ENCODE peak calls at places on chromosomes 4 and X, in four cellular contexts. One of them, this sample, is unnamed.

GRCh38 chrX:1261285-1261684 is 7.3 kb upstream of the CSF2RA start:
- DNase-seq in sigmoid colon: no peak
- DNase-seq in IMR-90: no peak
- DNase-seq in Peyer's patch: no peak
- DNase-seq in this sample: no peak

GRCh38 chrX:57286507-57287251 is at the start of gene FAAH2:
- DNase-seq in IMR-90: no peak
- DNase-seq in Peyer's patch: peak
- DNase-seq in sigmoid colon: no peak
- DNase-seq in this sample: no peak

GRCh38 chr4:14059006-14059405 is 431.5 kb upstream of the BOD1L1 start:
- DNase-seq in IMR-90: peak
- DNase-seq in Peyer's patch: no peak
- DNase-seq in sigmoid colon: no peak
- DNase-seq in this sample: no peak

GRCh38 chr4:10623862-10624261 is 60.7 kb downstream of the CLNK start:
- DNase-seq in IMR-90: no peak
- DNase-seq in Peyer's patch: no peak
- DNase-seq in sigmoid colon: no peak
- DNase-seq in this sample: no peak

GRCh38 chrX:108437354-108437753 is 868 bp downstream of the COL4A6 start:
- DNase-seq in sigmoid colon: no peak
- DNase-seq in IMR-90: no peak
- DNase-seq in Peyer's patch: no peak
- DNase-seq in this sample: no peak

GRCh38 chr4:71732706-71733105 is 51.2 kb downstream of the GC start:
- DNase-seq in Peyer's patch: no peak
- DNase-seq in IMR-90: peak
- DNase-seq in sigmoid colon: no peak
- DNase-seq in this sample: no peak

GRCh38 chrX:125203379-125203736 is 116.3 kb upstream of the TEX13C start:
- DNase-seq in Peyer's patch: no peak
- DNase-seq in sigmoid colon: no peak
- DNase-seq in IMR-90: no peak
- DNase-seq in this sample: no peak

GRCh38 chr4:5656415-5656814 is 51.9 kb downstream of the EVC2 start:
- DNase-seq in IMR-90: no peak
- DNase-seq in sigmoid colon: no peak
- DNase-seq in Peyer's patch: no peak
- DNase-seq in this sample: no peak

GRCh38 chr4:21885770-21886169 is 62.8 kb downstream of the KCNIP4 start:
- DNase-seq in IMR-90: no peak
- DNase-seq in Peyer's patch: no peak
- DNase-seq in sigmoid colon: no peak
- DNase-seq in this sample: no peak

GRCh38 chrX:52577464-52578173 is 60.8 kb upstream of the XAGE1B start:
- DNase-seq in Peyer's patch: no peak
- DNase-seq in sigmoid colon: no peak
- DNase-seq in IMR-90: no peak
- DNase-seq in this sample: no peak
- H3K27ac ChIP-seq in Peyer's patch: peak
- H3K27ac ChIP-seq in sigmoid colon: no peak
- H3K27ac ChIP-seq in IMR-90: no peak
- H3K27ac ChIP-seq in this sample: no peak

DNA sequence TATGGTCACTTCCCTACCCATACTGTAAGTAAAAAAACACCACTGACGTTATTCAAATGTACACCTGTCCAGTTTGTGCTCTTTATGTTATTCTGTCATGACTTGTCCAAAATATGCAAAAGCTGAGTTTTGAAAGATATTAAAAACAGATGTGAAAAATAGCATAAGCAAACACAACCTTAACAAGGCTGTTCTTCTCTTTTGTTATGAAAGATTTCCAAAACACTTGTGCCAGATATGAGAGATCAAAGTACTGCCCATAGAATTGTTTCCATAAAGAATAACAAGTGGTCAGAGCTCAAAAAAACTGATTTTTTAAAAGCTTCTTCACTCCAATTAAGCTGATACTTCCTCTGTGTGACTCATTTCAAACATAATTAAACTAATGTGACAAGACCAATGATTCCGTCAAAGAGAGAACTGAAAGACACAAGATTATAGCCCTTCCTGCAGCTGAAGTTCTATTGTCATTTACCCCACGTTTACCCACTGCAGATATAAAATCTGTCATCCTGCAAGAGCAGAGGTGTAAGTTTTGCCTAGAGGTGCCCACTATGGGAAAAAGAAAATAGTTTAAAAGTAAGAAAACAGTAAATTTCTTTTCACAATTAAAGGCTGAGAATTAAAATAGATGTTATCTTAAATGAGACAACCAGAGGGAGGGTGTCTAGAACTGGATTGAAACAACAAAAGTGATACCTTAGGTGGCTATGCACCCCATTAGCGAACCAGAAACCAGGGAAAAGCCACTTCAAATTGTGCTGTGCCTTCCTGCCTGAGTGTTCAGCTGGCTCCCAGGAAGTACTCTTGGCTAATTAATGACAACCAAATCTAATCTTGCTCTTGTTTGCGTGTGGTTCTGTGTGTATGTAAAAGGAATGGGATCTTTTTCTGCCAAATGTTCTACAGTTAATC is 30.1 kb downstream of the RASSF6 start:
- DNase-seq in sigmoid colon: no peak
- DNase-seq in IMR-90: no peak
- DNase-seq in Peyer's patch: no peak
- DNase-seq in this sample: no peak
- H3K4me3 ChIP-seq in sigmoid colon: no peak
- H3K4me3 ChIP-seq in IMR-90: no peak
- H3K4me3 ChIP-seq in Peyer's patch: no peak
- H3K4me3 ChIP-seq in this sample: no peak

GRCh38 chr4:85966308-85966882 is 393.5 kb downstream of the MAPK10 start:
- DNase-seq in Peyer's patch: no peak
- DNase-seq in sigmoid colon: no peak
- DNase-seq in IMR-90: no peak
- DNase-seq in this sample: no peak

GRCh38 chr4:85965529-85965928 is 394.3 kb downstream of the MAPK10 start:
- DNase-seq in sigmoid colon: no peak
- DNase-seq in Peyer's patch: no peak
- DNase-seq in IMR-90: no peak
- DNase-seq in this sample: no peak

GRCh38 chr4:85967872-85968271 is 392.0 kb downstream of the MAPK10 start:
- DNase-seq in sigmoid colon: no peak
- DNase-seq in Peyer's patch: no peak
- DNase-seq in IMR-90: peak
- DNase-seq in this sample: no peak

GRCh38 chr4:85970535-85970934 is 389.3 kb downstream of the MAPK10 start:
- DNase-seq in sigmoid colon: no peak
- DNase-seq in Peyer's patch: no peak
- DNase-seq in IMR-90: no peak
- DNase-seq in this sample: no peak

DNA sequence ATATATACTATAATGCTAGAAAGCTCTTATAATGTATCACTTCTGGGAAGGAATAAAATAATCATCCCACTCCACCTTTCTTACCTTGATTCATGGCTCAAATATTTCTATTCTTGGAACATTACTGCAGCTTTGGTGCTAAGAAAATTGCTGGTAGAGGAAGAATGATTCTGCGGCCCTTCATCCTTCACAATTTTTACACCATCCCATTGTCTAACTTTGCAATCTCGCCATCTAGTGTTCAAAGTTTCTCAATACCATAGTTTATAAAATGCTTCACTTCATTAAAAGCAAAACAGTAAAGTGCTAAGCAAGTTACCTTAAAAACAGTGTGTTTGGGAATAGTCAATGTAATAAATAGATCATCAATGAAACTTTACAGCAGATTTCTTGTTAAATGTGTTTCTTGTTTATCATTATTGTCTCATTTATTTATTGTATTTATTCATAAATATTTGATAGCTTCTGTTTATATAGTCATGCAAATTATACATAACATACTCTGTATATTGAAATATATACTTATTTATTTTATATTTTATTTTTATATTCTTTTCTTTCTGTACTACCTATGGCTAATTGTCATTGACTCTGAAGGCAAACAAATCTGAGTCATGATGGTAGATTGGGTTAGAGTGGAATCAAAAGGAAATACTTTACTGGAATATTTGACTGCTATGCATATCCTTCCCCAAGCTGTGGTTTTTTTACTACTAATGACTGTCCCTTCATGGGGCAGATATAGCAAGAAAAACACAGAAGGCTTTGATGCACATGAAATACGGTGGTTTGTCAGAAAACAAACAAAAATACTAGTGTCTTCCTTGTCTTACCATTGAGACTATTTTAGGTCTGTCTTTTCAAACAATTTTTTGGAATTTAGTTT is 390.7 kb downstream of the MAPK10 start:
- DNase-seq in sigmoid colon: no peak
- DNase-seq in IMR-90: peak
- DNase-seq in Peyer's patch: no peak
- DNase-seq in this sample: no peak
- H3K27ac ChIP-seq in sigmoid colon: no peak
- H3K27ac ChIP-seq in IMR-90: no peak
- H3K27ac ChIP-seq in Peyer's patch: no peak
- H3K27ac ChIP-seq in this sample: no peak

GRCh38 chr4:177313263-177313662 is 3.6 kb downstream of the NEIL3 start:
- DNase-seq in IMR-90: peak
- DNase-seq in sigmoid colon: no peak
- DNase-seq in Peyer's patch: no peak
- DNase-seq in this sample: no peak
- H3K4me3 ChIP-seq in IMR-90: no peak
- H3K4me3 ChIP-seq in sigmoid colon: no peak
- H3K4me3 ChIP-seq in Peyer's patch: no peak
- H3K4me3 ChIP-seq in this sample: no peak

DNA sequence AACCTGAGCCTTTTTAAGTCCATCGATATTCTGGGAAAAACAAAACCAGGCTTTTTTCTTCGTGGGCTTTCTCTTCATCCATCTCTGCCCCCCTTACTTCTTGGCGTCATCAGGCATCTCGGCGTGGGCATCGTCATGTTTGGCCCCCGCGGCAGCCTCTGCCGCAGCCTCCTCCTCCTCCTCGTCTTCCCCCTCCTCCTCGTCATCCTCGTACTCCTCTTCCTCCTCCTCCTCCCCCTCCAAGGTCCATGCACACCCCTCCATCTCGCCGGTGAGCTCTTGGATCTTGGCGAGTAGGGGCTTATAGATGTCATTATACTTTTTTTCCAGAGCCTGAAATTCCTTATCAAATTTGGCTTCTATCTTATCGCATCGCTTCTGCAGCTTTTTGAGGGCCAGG is 516 bp downstream of the NAP1L5 start:
- DNase-seq in Peyer's patch: no peak
- DNase-seq in sigmoid colon: peak
- DNase-seq in IMR-90: peak
- DNase-seq in this sample: no peak
- H3K27ac ChIP-seq in Peyer's patch: peak
- H3K27ac ChIP-seq in sigmoid colon: peak
- H3K27ac ChIP-seq in IMR-90: peak
- H3K27ac ChIP-seq in this sample: no peak

DNA sequence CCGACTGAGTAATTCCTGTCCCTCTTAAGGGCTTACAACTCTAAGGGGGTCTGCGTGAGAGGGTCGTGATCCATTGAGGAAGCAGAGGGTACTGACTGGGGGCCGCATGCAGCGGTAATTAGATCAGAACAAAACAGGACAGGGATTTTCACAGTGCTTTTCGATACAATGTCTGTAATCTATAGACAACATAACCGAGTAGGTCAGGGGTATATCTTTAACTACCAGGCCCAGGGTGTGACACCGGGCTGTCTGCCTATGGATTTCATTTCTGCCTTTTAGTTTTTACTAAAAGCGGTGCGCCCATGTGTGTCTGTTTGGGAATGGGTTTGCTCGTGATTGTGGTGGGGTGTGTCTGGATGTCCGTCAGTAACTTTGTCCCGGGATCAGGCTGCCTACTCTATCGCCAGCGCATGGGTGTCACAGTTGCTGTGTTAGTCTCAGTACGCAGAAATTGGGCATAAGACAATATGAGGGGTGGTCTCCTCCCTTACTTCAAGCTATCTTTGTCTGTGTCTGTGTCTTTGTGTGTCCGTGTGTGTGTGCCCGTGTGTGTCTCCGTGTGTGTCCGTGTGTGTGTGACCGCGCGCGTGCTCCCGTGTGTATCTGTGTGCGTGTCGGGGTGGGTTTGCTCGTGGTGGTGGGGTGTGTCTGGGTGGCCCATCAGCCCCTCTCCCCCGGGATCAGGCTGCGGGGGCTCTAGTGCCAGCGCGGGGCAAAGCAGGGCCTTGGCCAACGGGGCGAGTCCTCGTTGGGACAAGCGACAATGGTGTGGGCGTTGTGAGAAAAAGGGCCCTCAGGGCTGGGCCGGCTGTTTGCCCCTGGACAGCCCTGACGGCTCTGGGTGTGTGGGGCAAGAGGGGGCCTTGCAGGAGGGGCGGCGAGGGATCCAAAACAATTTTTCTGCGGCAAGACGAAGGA is 10.4 kb downstream of the FRG2 start:
- DNase-seq in IMR-90: no peak
- DNase-seq in sigmoid colon: no peak
- DNase-seq in Peyer's patch: no peak
- DNase-seq in this sample: no peak
- H3K4me3 ChIP-seq in IMR-90: no peak
- H3K4me3 ChIP-seq in sigmoid colon: no peak
- H3K4me3 ChIP-seq in Peyer's patch: no peak
- H3K4me3 ChIP-seq in this sample: no peak

This sample was measured in WERI-Rb-1.